ENCODE peak calls at places on chromosomes 11 and 22, in nine cellular contexts. U is cardiac muscle cell; E is CD8-positive, alpha-beta memory T cell; J is stomach; X is neuronal stem cell; S is tibial nerve; V is right lobe of liver; B is effector memory CD4-positive, alpha-beta T cell; A is psoas muscle. N is an unnamed sample.
A peak's percentile ranks its signal among the peaks of the same experiment; 100 is the strongest.

GRCh38 chr11:115085461-115086220 is 407.3 kb downstream of the NXPE2 start:
- DNase-seq in U (no peak), E (no peak), J (no peak), X (no peak), S (no peak), V (no peak), B (no peak), A (no peak), N (peak; percentile 73)

GRCh38 chr11:130431337-130431773 is 2.9 kb upstream of the ADAMTS8 start:
- DNase-seq in U (peak; percentile 87), E (peak; percentile 69), J (peak; percentile 83), X (peak; percentile 83), S (peak; percentile 73), V (no peak), B (peak; percentile 51), A (peak; percentile 79), N (peak; percentile 81)

GRCh38 chr11:126444072-126444471 is 88.6 kb downstream of the ST3GAL4 start:
- DNase-seq in U (no peak), E (no peak), J (no peak), X (no peak), S (no peak), V (no peak), B (no peak), A (no peak), N (no peak)

GRCh38 chr22:36079041-36079440 is 50.4 kb upstream of the RBFOX2 start:
- DNase-seq in U (no peak), E (no peak), J (no peak), X (no peak), S (no peak), V (no peak), B (no peak), A (no peak), N (no peak)

GRCh38 chr11:30244255-30244654 is 13.4 kb downstream of the FSHB start:
- DNase-seq in U (no peak), E (no peak), J (no peak), X (no peak), S (no peak), V (no peak), B (no peak), A (no peak), N (no peak)

GRCh38 chr11:96257972-96258951 is 84.7 kb downstream of the MAML2 start:
- DNase-seq in U (no peak), E (peak; percentile 66), J (no peak), X (no peak), S (no peak), V (no peak), B (peak; percentile 26), A (no peak), N (no peak)

GRCh38 chr11:29271616-29272015 is 745.2 kb downstream of the KCNA4 start:
- DNase-seq in U (no peak), E (no peak), J (no peak), X (no peak), S (no peak), V (no peak), B (no peak), A (no peak), N (no peak)

GRCh38 chr11:36974771-36975170 is 376.7 kb upstream of the RAG2 start:
- DNase-seq in U (no peak), E (no peak), J (no peak), X (no peak), S (no peak), V (no peak), B (no peak), A (no peak), N (no peak)

GRCh38 chr11:48051217-48051848 is 71.0 kb downstream of the PTPRJ start:
- DNase-seq in U (no peak), E (no peak), J (no peak), X (no peak), S (no peak), V (no peak), B (no peak), A (no peak), N (no peak)

GRCh38 chr11:114846040-114846791 is 167.9 kb downstream of the NXPE2 start:
- DNase-seq in U (no peak), E (no peak), J (no peak), X (no peak), S (no peak), V (no peak), B (no peak), A (peak; percentile 82), N (peak; percentile 48)

GRCh38 chr11:108587109-108587508 is 6.5 kb downstream of the EXPH5 start:
- DNase-seq in U (no peak), E (no peak), J (no peak), X (no peak), S (no peak), V (no peak), B (no peak), A (no peak), N (no peak)

GRCh38 chr22:33117821-33118220 is 59.6 kb upstream of the SYN3 start:
- DNase-seq in U (no peak), E (no peak), J (no peak), X (no peak), S (no peak), V (no peak), B (no peak), A (no peak), N (no peak)

GRCh38 chr22:37462983-37463382 is 23.2 kb downstream of the MFNG start:
- DNase-seq in U (peak; percentile 86), E (no peak), J (no peak), X (peak; percentile 57), S (no peak), V (no peak), B (no peak), A (no peak), N (no peak)

GRCh38 chr11:125128450-125128849 is 17.0 kb upstream of the TMEM218 start:
- DNase-seq in U (no peak), E (no peak), J (no peak), X (no peak), S (no peak), V (no peak), B (no peak), A (no peak), N (no peak)

GRCh38 chr11:4626207-4627105 is 10.8 kb upstream of the OR51D1 start:
- DNase-seq in U (peak; percentile 89), E (peak; percentile 64), J (peak; percentile 64), X (peak; percentile 85), S (no peak), V (no peak), B (peak; percentile 17), A (no peak), N (peak; percentile 73)

GRCh38 chr11:116386118-116386699 is 386.6 kb downstream of the BUD13 start:
- DNase-seq in U (no peak), E (no peak), J (no peak), X (no peak), S (no peak), V (no peak), B (no peak), A (no peak), N (no peak)

GRCh38 chr11:68881320-68881719 is 22.3 kb downstream of the MRPL21 start:
- DNase-seq in U (no peak), E (no peak), J (no peak), X (no peak), S (no peak), V (no peak), B (no peak), A (no peak), N (no peak)
- H3K4me3 ChIP-seq in U (no peak overlapping the region), E (no peak overlapping the region), J (no peak overlapping the region), X (no peak overlapping the region), S (no peak overlapping the region), V (no peak overlapping the region), B (no peak overlapping the region), A (no peak overlapping the region), N (no peak overlapping the region)

DNA sequence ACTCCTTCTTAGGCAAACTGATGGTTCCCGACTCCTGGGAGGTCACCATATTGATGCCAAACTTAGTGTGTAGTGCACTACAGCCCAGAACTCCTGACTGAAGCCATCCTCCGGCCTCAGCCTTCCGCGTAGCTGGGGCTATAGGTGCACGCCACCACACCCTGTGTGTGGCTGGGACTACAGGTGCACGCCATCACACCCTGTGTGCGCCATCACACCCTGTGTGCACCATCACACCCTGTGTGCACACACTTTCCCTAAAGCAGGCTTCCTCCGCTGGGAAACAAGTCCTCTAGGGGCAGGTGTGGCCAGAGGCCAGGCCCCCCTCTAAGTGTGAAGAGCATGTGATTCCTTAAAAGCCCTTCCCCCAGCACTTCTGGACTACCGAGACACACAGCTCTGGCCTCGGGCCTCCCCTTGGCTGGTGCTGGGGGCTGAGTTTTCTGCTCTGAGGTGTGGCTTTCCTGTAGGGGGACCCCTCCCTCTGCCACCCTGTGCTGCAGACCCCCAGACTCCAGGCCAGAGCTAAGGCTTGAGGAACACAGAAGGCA is 81.7 kb downstream of the BCR start:
- DNase-seq in U (no peak), E (no peak), J (no peak), X (no peak), S (no peak), V (no peak), B (no peak), A (no peak), N (no peak)
- H3K4me1 ChIP-seq in U (peaks cover 6% of the 10 kb centered on the region), E (peaks cover 6% of the 10 kb centered on the region), J (peaks cover 28% of the 10 kb centered on the region), X (peaks cover 2% of the 10 kb centered on the region), S (peaks cover 25% of the 10 kb centered on the region), V (peaks cover 19% of the 10 kb centered on the region), B (no peaks in the 10 kb centered on the region), A (peaks cover 8% of the 10 kb centered on the region), N (no peaks in the 10 kb centered on the region)

DNA sequence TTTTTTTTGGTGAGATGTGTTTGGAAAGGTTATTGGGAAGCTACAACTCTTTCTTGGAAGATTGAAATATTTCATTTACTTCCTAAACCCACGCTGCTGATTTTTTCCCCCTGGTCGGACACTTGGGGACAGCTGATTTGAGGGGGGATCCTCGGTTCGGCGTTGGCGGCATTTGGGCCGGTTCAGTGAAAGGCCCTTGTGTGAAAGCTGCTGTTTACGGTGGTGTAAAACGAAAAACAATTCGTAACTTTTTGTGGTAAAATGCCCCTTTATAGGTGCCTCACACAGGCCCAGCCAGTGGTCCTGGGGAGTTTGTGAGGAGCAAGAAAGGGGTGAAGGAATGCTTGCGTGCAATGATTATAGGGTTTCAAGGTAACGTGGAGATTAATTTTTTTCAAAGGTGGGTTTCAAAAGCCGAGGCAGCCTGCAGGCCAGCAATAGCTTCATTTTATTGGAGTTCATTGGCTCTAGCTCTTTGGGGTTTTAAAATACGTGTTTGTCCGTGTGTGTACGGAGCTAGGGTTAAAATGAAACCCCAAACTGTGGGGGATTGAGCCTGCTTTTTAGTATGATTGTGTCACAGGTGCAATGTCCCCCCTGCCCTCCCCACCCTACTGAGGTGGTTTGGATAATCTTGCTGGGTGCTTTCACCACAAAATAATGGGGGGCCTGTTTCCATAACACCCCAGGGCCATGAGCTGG is 77.2 kb upstream of the PPARA start:
- DNase-seq in U (no peak), E (peak; percentile 18), J (peak; percentile 22), X (no peak), S (peak; percentile 9), V (no peak), B (no peak), A (peak; percentile 44), N (no peak)
- H3K4me3 ChIP-seq in U (no peak overlapping the region), E (peak overlapping the region; percentile 25), J (peak overlapping the region; percentile 83), X (no peak overlapping the region), S (peak overlapping the region; percentile 85), V (peak overlapping the region; percentile 90), B (peak overlapping the region; percentile 76), A (peak overlapping the region; percentile 95), N (peak overlapping the region; percentile 90)

DNA sequence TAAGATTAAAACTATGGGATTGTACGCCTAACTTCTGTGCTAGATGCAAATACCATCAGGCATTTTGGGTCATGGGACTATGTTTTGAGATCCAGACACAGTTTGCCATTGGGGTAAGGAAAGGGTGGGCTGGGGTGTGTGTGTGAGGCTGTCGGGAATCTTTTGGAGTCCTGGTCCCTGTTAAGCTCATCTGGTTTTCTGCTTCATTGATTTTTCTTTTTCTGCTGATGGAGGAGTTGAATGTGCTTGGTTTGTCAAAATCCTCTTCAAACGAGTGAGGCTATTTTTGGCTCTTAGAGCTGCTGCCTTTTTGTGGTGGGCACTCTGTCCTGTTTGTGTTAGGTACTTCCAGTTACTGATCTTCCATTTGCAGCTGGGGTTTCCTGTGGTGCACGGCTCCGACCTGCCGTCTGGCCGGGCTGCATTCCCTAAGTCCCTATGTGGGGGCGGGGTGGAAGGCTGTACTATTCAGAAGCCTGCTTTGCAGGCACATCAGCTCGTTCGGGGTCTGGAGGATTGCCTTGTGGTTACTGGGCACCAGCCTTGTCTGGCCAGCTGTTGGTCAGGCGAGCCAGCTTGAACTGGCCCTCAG is 2.9 kb downstream of the BCR start:
- DNase-seq in U (peak; percentile 86), E (no peak), J (peak; percentile 70), X (peak; percentile 74), S (peak; percentile 52), V (no peak), B (no peak), A (no peak), N (peak; percentile 83)
- H3K4me1 ChIP-seq in U (peaks cover 21% of the 10 kb centered on the region), E (peaks cover 54% of the 10 kb centered on the region), J (peaks cover 60% of the 10 kb centered on the region), X (peaks cover 39% of the 10 kb centered on the region), S (peaks cover 39% of the 10 kb centered on the region), V (peaks cover 32% of the 10 kb centered on the region), B (peaks cover 48% of the 10 kb centered on the region), A (peaks cover 34% of the 10 kb centered on the region), N (peaks cover 3% of the 10 kb centered on the region)